ENCODE peak calls at places on chromosome 6, in ten cellular contexts. V is heart right ventricle, X is OCI-LY7, L is PC-3, A is upper lobe of right lung, D is testis, U is fibroblast of lung, K is sigmoid colon, I is lower lobe of right lung, S is suprapubic skin. P is an unnamed sample. For H3K4me1, the result is how much of the 10 kb centered on the place peaks cover.

GRCh38 chr6:125293587-125293986 is 8.2 kb downstream of the HDDC2 start:
- DNase-seq in X (no peak), A (no peak), U (no peak), S (no peak), K (no peak), I (no peak), D (no peak), V (no peak), L (no peak), P (no peak)

GRCh38 chr6:159981591-159982245 is 12.8 kb downstream of the IGF2R start:
- DNase-seq in D (peak), S (peak), U (peak), K (peak), X (peak), I (peak), V (peak), A (no peak), L (no peak), P (peak)

GRCh38 chr6:165181951-165182414 is 127.4 kb downstream of the C6orf118 start:
- DNase-seq in I (no peak), A (no peak), U (peak), L (peak), K (no peak), S (no peak), V (no peak), D (no peak), X (peak), P (no peak)

GRCh38 chr6:47066418-47066817 is 24.3 kb upstream of the ADGRF1 start:
- DNase-seq in I (no peak), L (peak), U (peak), K (no peak), X (no peak), D (no peak), A (no peak), S (no peak), V (no peak), P (no peak)

GRCh38 chr6:111569951-111570350 is 35.7 kb downstream of the TRAF3IP2 start:
- DNase-seq in U (no peak), L (no peak), S (no peak), I (no peak), A (no peak), V (no peak), D (no peak), K (no peak), X (no peak), P (no peak)

GRCh38 chr6:27894839-27895762 is 17.1 kb downstream of the OR2B2 start:
- DNase-seq in S (peak), U (peak), X (peak), L (peak), K (peak), D (peak), V (peak), I (no peak), A (no peak), P (peak)

GRCh38 chr6:167849846-167850459 is 23.2 kb downstream of the AFDN start:
- DNase-seq in K (no peak), U (peak), I (no peak), X (no peak), A (no peak), L (peak), V (no peak), S (no peak), D (no peak), P (no peak)

GRCh38 chr6:151196571-151196970 is 43.2 kb upstream of the AKAP12 start:
- DNase-seq in X (no peak), U (peak), A (no peak), V (no peak), K (peak), D (peak), I (no peak), L (no peak), S (peak), P (no peak)

GRCh38 chr6:126824226-126824625 is 294.2 kb upstream of the RSPO3 start:
- DNase-seq in S (no peak), A (no peak), D (no peak), L (no peak), X (no peak), V (no peak), U (peak), K (no peak), I (no peak), P (no peak)

GRCh38 chr6:51257938-51258337 is 439.3 kb downstream of the TFAP2B start:
- DNase-seq in L (no peak), A (no peak), X (no peak), D (no peak), U (no peak), K (no peak), I (no peak), V (no peak), S (no peak), P (no peak)

GRCh38 chr6:110158479-110158878 is 21.0 kb downstream of the WASF1 start:
- DNase-seq in I (no peak), K (no peak), V (no peak), L (no peak), S (no peak), D (no peak), X (no peak), U (no peak), A (no peak), P (no peak)

GRCh38 chr6:167238694-167239467 is 52.2 kb upstream of the UNC93A start:
- DNase-seq in I (no peak), X (no peak), L (no peak), D (no peak), K (no peak), A (no peak), V (no peak), S (no peak), U (no peak), P (no peak)

GRCh38 chr6:34025112-34025807 is 120.6 kb downstream of the GRM4 start:
- DNase-seq in S (no peak), U (no peak), X (no peak), K (no peak), I (no peak), V (no peak), A (no peak), L (no peak), D (no peak), P (no peak)

GRCh38 chr6:112307707-112308106 is 39.4 kb upstream of the RFPL4B start:
- DNase-seq in L (no peak), X (peak), K (no peak), U (no peak), S (no peak), V (no peak), D (no peak), A (no peak), I (no peak), P (no peak)

GRCh38 chr6:96963809-96964208 is 39.3 kb downstream of the KLHL32 start:
- DNase-seq in V (no peak), U (no peak), L (no peak), S (no peak), K (no peak), A (no peak), D (no peak), I (no peak), X (peak), P (no peak)

GRCh38 chr6:170225852-170226417 is 64.9 kb downstream of the DLL1 start:
- DNase-seq in L (no peak), D (no peak), I (no peak), V (no peak), S (peak), A (peak), X (no peak), K (peak), U (no peak), P (peak)

GRCh38 chr6:68233623-68234022 is 401.5 kb upstream of the ADGRB3 start:
- DNase-seq in D (no peak), V (no peak), A (no peak), I (no peak), X (no peak), L (peak), U (peak), S (no peak), K (no peak), P (no peak)

GRCh38 chr6:56549014-56549413 is 93.7 kb downstream of the DST start:
- DNase-seq in X (peak), K (no peak), S (no peak), V (no peak), A (no peak), L (peak), D (no peak), U (no peak), I (no peak), P (no peak)

GRCh38 chr6:35360349-35361138 is 18.2 kb downstream of the PPARD start:
- DNase-seq in K (peak), D (peak), A (peak), U (peak), I (peak), L (peak), V (peak), X (no peak), S (peak), P (peak)

GRCh38 chr6:79431469-79431868 is 105.8 kb downstream of the LCA5 start:
- DNase-seq in A (no peak), V (no peak), L (peak), U (no peak), X (no peak), K (no peak), D (no peak), S (no peak), I (no peak), P (no peak)

GRCh38 chr6:37819802-37820712 is 530 bp downstream of the ZFAND3 start:
- DNase-seq in L (peak), S (peak), K (peak), I (peak), U (peak), X (peak), D (peak), V (peak), A (peak), P (peak)

GRCh38 chr6:53794073-53794719 is 609 bp upstream of the LRRC1 start:
- DNase-seq in K (peak), S (peak), D (peak), V (peak), L (peak), I (peak), A (peak), U (peak), X (peak), P (peak)

GRCh38 chr6:163415176-163415619 is 680 bp downstream of the QKI start:
- DNase-seq in V (no peak), S (peak), I (peak), D (no peak), K (peak), L (no peak), A (peak), U (no peak), X (peak), P (no peak)

GRCh38 chr6:53410508-53411258 is 61.9 kb upstream of the ELOVL5 start:
- DNase-seq in X (peak), L (peak), I (peak), V (peak), U (peak), D (peak), S (no peak), K (no peak), A (peak), P (peak)

GRCh38 chr6:47437592-47437991 is 40.0 kb upstream of the CD2AP start:
- DNase-seq in K (no peak), V (no peak), I (no peak), U (no peak), X (peak), L (no peak), A (no peak), D (no peak), S (no peak), P (no peak)

GRCh38 chr6:120173250-120173649 is 823.7 kb upstream of the MAN1A1 start:
- DNase-seq in L (no peak), D (no peak), K (no peak), S (no peak), X (no peak), I (no peak), U (no peak), V (no peak), A (no peak), P (no peak)

GRCh38 chr6:109458774-109459531 is 3.4 kb upstream of the MICAL1 start:
- DNase-seq in D (no peak), L (no peak), U (no peak), A (no peak), K (peak), S (no peak), I (no peak), X (peak), V (no peak), P (no peak)

GRCh38 chr6:20706293-20707165 is 172.3 kb downstream of the CDKAL1 start:
- DNase-seq in V (no peak), K (no peak), S (no peak), D (no peak), I (no peak), L (no peak), A (no peak), U (peak), X (no peak), P (no peak)

GRCh38 chr6:88538130-88538706 is 372.1 kb upstream of the CNR1 start:
- DNase-seq in A (no peak), S (no peak), I (no peak), U (peak), V (no peak), D (peak), X (peak), L (peak), K (no peak), P (no peak)

GRCh38 chr6:130965657-130966056 is 97.4 kb downstream of the EPB41L2 start:
- DNase-seq in I (no peak), D (no peak), K (no peak), S (no peak), X (no peak), A (no peak), L (no peak), U (peak), V (no peak), P (no peak)

GRCh38 chr6:57048577-57048976 is 2.1 kb downstream of the KIAA1586 start:
- DNase-seq in L (peak), I (no peak), A (no peak), V (no peak), S (no peak), K (no peak), U (peak), X (no peak), D (no peak), P (no peak)

GRCh38 chr6:123263981-123264380 is 267.9 kb downstream of the CLVS2 start:
- DNase-seq in S (no peak), U (no peak), K (no peak), A (no peak), I (no peak), X (no peak), L (no peak), V (no peak), D (no peak), P (no peak)

GRCh38 chr6:81023007-81023582 is 729.4 kb downstream of the TENT5A start:
- DNase-seq in K (no peak), V (no peak), L (peak), D (no peak), X (peak), S (no peak), I (no peak), A (no peak), U (peak), P (no peak)

GRCh38 chr6:39260451-39260850 is 31.2 kb upstream of the KCNK5 start:
- DNase-seq in V (no peak), U (no peak), S (no peak), L (peak), K (no peak), A (no peak), X (no peak), D (no peak), I (no peak), P (no peak)

DNA sequence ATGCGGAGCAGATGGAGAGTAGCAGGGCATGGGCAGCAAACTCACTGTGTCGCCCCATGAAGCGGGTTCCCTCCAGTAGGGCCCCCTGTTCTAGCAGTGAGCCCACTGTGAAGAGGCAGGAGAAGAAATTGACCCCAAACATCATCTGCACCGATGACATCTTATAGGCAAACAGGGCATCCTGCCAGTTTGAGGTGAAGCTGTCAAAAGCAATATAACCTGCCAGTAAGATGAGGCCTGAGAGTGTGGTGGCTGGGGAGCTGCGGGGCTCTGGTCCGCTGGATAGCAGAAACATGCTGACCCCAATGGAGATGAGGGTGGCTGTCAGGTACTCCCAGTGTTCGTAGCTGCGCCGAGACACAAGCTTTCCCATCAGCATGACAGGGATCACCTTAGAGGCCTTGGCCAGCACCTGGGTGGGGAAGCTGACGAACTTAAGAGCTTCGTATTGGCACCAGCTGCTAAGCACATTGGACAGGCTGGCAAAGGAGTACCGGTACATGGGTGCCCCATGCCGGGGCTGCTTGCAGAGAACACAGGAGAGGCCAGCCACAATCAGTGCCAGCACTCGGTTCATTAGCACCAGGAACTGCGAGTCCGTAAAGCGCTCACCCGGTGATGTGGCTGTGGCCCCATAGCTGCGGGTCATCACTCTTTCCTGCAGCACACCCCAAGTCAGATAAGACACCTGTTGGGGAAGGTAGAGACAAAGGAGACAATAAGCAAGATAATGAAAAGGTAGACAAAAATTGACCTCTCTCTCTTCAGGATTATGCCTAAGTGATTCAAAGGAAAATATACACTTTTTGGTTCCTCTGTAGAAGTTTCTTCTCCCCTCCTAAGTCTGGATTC is 2.1 kb downstream of the SLC35B2 start:
- DNase-seq in I (no peak), V (no peak), X (no peak), L (peak), S (no peak), K (no peak), D (no peak), A (no peak), U (peak), P (no peak)
- H3K27ac ChIP-seq in I (no peak), V (peak), X (peak), L (no peak), S (no peak), K (peak), D (no peak), A (no peak), U (no peak), P (no peak)

GRCh38 chr6:15338462-15338861 is 92.6 kb downstream of the JARID2 start:
- DNase-seq in K (no peak), D (no peak), L (no peak), I (no peak), S (no peak), A (no peak), X (no peak), U (no peak), V (no peak), P (no peak)

GRCh38 chr6:15342114-15342513 is 96.2 kb downstream of the JARID2 start:
- DNase-seq in X (no peak), K (no peak), L (no peak), A (no peak), U (no peak), S (no peak), D (no peak), V (no peak), I (no peak), P (no peak)

GRCh38 chr6:15340105-15340601 is 94.3 kb downstream of the JARID2 start:
- DNase-seq in S (no peak), D (no peak), X (no peak), L (no peak), U (no peak), K (no peak), I (no peak), A (no peak), V (no peak), P (no peak)

GRCh38 chr6:15341311-15341710 is 95.4 kb downstream of the JARID2 start:
- DNase-seq in X (no peak), L (peak), V (no peak), S (no peak), U (peak), I (no peak), D (no peak), K (no peak), A (no peak), P (no peak)

GRCh38 chr6:15340775-15341174 is 94.9 kb downstream of the JARID2 start:
- DNase-seq in D (no peak), K (no peak), A (no peak), U (no peak), V (no peak), X (peak), I (no peak), S (no peak), L (no peak), P (no peak)
- H3K4me1 ChIP-seq in D (under half), K (under half), A (under half), U (under half), V (half or more), X (under half), I (half or more), S (under half), L (under half), P (half or more)

DNA sequence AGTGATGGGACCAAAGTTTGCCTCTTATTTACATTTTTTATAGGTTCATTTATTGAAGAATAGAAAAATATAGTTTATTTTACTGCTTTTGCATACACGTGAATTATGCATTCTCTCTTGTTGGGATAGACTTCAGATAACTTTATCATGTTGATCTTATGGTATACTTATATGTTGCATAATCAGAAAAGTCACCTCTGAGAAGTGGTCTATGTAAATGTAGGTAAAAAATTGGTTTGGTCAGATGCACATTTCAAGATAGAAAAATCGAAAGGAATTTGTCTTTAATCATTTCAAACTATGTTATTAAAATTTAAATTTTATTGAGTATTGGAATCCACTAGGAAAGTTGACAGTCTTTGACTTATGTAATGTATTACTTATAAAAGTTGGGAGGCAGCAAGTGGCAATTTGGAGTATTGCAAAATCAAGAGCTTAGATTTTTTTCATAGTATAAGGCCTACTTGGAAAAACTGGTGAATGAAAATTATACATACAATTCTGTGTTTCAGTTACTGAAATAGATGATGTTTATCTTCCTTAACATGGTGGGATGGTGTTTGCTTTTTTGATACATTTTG is 2.4 kb downstream of the PHF3 start:
- DNase-seq in L (peak), X (no peak), V (no peak), I (no peak), A (no peak), S (no peak), K (no peak), U (peak), D (no peak), P (no peak)
- H3K27ac ChIP-seq in L (no peak), X (no peak), V (no peak), I (no peak), A (no peak), S (no peak), K (peak), U (no peak), D (no peak), P (no peak)

DNA sequence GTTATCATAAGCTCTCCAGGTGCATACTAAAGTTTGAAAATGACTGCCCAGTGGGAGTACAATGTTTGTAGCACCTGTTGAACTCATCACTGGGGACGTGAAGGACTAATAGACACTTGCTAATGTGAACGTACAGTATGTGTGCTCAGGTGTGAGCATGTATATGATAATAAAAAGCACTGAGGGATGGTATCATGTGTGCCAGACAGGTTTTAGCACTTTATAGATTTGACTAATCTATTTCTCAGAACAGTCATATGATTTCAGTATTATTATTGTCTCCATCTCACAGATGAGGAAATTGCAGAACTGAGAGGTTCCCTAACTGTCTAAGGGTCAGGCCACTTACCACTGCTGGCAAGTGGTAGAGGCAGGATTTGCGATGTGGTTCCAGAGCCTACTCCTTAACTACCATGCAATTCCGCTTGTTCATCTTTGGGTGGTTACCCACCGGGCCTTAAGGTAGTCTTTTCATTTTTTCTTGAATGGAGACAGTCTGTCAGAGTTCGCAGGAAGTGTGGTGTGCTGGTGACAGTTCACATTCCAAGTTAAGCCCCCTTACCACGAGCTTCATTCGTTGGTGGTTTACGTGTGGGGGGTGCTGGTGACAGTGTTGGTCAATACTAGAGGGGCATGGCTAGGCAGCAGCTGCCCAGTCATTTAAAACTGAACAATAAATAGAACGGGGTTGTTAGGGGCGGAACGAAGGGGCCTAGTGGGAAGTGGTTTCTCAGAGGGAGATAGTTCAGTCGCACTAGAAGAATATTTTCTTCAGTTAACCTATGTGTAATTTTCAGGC is 46.8 kb downstream of the RREB1 start:
- DNase-seq in X (no peak), K (no peak), V (no peak), S (no peak), D (no peak), I (no peak), U (no peak), L (no peak), A (no peak), P (no peak)
- H3K4me1 ChIP-seq in X (under half), K (under half), V (half or more), S (half or more), D (under half), I (half or more), U (under half), L (under half), A (half or more), P (half or more)

GRCh38 chr6:135269399-135270005 is 88.4 kb downstream of the MYB start:
- DNase-seq in L (no peak), X (no peak), U (no peak), D (no peak), S (no peak), A (no peak), V (no peak), K (no peak), I (no peak), P (no peak)
- H3K27ac ChIP-seq in L (no peak), X (peak), U (no peak), D (no peak), S (peak), A (no peak), V (no peak), K (no peak), I (no peak), P (no peak)